ENCODE peak calls at places on chromosomes 5 and 9, in nine cellular contexts. L is mammary epithelial cell, D is fibroblast of lung, K is HCT116, O is MM.1S, C is IMR-90, Y is K562, R is H1, Q is PC-3. N is an unnamed sample.

GRCh38 chr5:71873202-71873601 is 154.1 kb downstream of the CARTPT start:
- DNase-seq in L (peak; percentile 57), D (no peak), K (no peak), O (no peak), C (no peak), Y (no peak), R (no peak), Q (no peak), N (no peak)

GRCh38 chr5:159669559-159669958 is 246.7 kb upstream of the ADRA1B start:
- DNase-seq in L (no peak), D (no peak), K (no peak), O (no peak), C (no peak), Y (no peak), R (no peak), Q (no peak), N (no peak)

GRCh38 chr9:95058795-95059386 is 258.6 kb downstream of the FANCC start:
- DNase-seq in L (no peak), D (peak; percentile 60), K (no peak), O (no peak), C (peak; percentile 70), Y (no peak), R (no peak), Q (no peak), N (no peak)

GRCh38 chr9:122016789-122017188 is 76.3 kb downstream of the TTLL11 start:
- DNase-seq in L (no peak), D (no peak), K (no peak), O (no peak), C (no peak), Y (no peak), R (no peak), Q (no peak), N (no peak)

GRCh38 chr5:39394946-39395345 is 29.8 kb downstream of the DAB2 start:
- DNase-seq in L (peak; percentile 92), D (peak; percentile 91), K (no peak), O (no peak), C (peak; percentile 86), Y (no peak), R (no peak), Q (peak; percentile 74), N (peak; percentile 70)

GRCh38 chr9:124800306-124801259 is 23.6 kb downstream of the OLFML2A start:
- DNase-seq in L (no peak), D (peak; percentile 59), K (no peak), O (no peak), C (peak; percentile 47), Y (no peak), R (no peak), Q (no peak), N (no peak)

GRCh38 chr5:68432682-68433081 is 217.1 kb downstream of the PIK3R1 start:
- DNase-seq in L (no peak), D (no peak), K (peak; percentile 68), O (no peak), C (no peak), Y (no peak), R (no peak), Q (peak; percentile 45), N (no peak)

GRCh38 chr9:3282365-3282764 is 243.4 kb downstream of the RFX3 start:
- DNase-seq in L (no peak), D (no peak), K (no peak), O (no peak), C (no peak), Y (no peak), R (no peak), Q (no peak), N (no peak)

GRCh38 chr5:18972244-18972643 is 1015.8 kb downstream of the CDH18 start:
- DNase-seq in L (no peak), D (no peak), K (no peak), O (no peak), C (no peak), Y (no peak), R (no peak), Q (no peak), N (no peak)

GRCh38 chr5:154945695-154946301 is 4.9 kb downstream of the MRPL22 start:
- DNase-seq in L (no peak), D (peak; percentile 11), K (no peak), O (no peak), C (peak; percentile 28), Y (no peak), R (no peak), Q (peak; percentile 39), N (no peak)

GRCh38 chr9:91786132-91786896 is 163.7 kb downstream of the ROR2 start:
- DNase-seq in L (no peak), D (no peak), K (no peak), O (no peak), C (no peak), Y (peak; percentile 63), R (no peak), Q (no peak), N (no peak)

GRCh38 chr5:14870347-14871083 is 1.1 kb downstream of the ANKH start:
- DNase-seq in L (no peak), D (no peak), K (no peak), O (peak; percentile 77), C (no peak), Y (no peak), R (no peak), Q (peak; percentile 19), N (peak; percentile 64)

GRCh38 chr5:14869286-14870164 is 2.1 kb downstream of the ANKH start:
- DNase-seq in L (no peak), D (peak; percentile 18), K (no peak), O (no peak), C (no peak), Y (no peak), R (no peak), Q (peak; percentile 40), N (peak; percentile 53)

GRCh38 chr5:14872070-14872989 is 752 bp upstream of the ANKH start:
- DNase-seq in L (no peak), D (peak; percentile 50), K (no peak), O (peak; percentile 71), C (peak; percentile 8), Y (peak; percentile 50), R (peak; percentile 68), Q (peak; percentile 34), N (peak; percentile 88)

GRCh38 chr5:14871573-14872069 is at the start of gene ANKH:
- DNase-seq in L (peak; percentile 78), D (peak; percentile 76), K (peak; percentile 16), O (peak; percentile 86), C (peak; percentile 69), Y (peak; percentile 89), R (peak; percentile 68), Q (peak; percentile 83), N (peak; percentile 98)

GRCh38 chr5:14871084-14871572 is 450 bp downstream of the ANKH start:
- DNase-seq in L (no peak), D (no peak), K (no peak), O (peak; percentile 36), C (no peak), Y (no peak), R (peak; percentile 57), Q (no peak), N (peak; percentile 67)
- H2AFZ ChIP-seq in L (peak overlapping the region; percentile 92), D (peak overlapping the region; percentile 62), K (no peak overlapping the region), O (peak overlapping the region; percentile 74), C (peak overlapping the region; percentile 91), Y (peak overlapping the region; percentile 68), R (peak overlapping the region; percentile 70), Q (peak overlapping the region; percentile 78), N (no peak overlapping the region)

DNA sequence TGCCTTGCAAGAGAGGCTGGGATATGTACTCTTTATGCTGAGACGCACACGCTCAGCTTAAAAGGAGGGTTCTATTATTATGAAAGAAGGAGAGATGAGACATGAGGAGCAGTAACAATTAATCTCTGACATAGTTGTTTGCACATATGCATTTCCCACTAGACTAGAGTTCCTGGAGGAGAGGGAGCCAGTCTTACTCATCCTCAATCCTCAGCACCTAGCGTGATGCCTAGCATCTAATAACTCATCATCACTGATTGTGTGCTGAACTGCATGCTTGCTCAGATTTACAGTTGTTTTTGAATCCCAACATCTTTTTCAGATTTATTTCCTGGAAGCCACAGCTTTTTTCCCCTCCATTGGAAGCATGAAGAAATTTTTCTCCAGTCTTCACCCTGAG is 35.5 kb downstream of the GCNT4 start:
- DNase-seq in L (no peak), D (no peak), K (no peak), O (no peak), C (no peak), Y (no peak), R (no peak), Q (no peak), N (no peak)
- TF ChIP-seq CTCF in L (no peak), D (no peak), K (no peak), O (no peak), C (no peak), Y (no peak), R (no peak), Q (no peak), N (no peak)

DNA sequence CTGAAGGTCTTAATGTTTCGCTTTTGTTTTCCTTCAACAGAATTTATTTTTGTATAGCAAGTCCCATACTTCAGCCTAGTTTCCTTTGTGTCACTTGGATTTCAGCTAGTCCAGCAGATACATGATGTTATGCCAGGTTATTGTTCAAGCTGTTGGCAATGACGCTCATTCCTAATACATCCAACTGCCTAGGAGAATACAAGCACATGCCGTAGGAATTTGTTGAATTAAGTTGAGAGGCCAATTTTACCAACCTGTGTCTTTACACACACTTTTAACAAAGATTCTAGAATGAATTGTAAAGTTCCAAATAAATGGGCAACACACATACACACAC is 501.0 kb downstream of the SPATA31D1 start:
- DNase-seq in L (peak; percentile 44), D (peak; percentile 61), K (no peak), O (no peak), C (peak; percentile 5), Y (no peak), R (no peak), Q (no peak), N (no peak)
- H3K4me3 ChIP-seq in L (no peak overlapping the region), D (no peak overlapping the region), K (no peak overlapping the region), O (no peak overlapping the region), C (no peak overlapping the region), Y (no peak overlapping the region), R (no peak overlapping the region), Q (no peak overlapping the region), N (peak overlapping the region; percentile 12)

GRCh38 chr9:129495422-129496186 is 125.3 kb downstream of the C9orf50 start:
- DNase-seq in L (peak; percentile 63), D (peak; percentile 86), K (peak; percentile 82), O (peak; percentile 78), C (peak; percentile 84), Y (peak; percentile 98), R (peak; percentile 99), Q (peak; percentile 75), N (peak; percentile 99)
- H2AFZ ChIP-seq in L (peak overlapping the region; percentile 83), D (no peak overlapping the region), K (no peak overlapping the region), O (peak overlapping the region; percentile 82), C (peak overlapping the region; percentile 91), Y (peak overlapping the region; percentile 61), R (no peak overlapping the region), Q (peak overlapping the region; percentile 57), N (peak overlapping the region; percentile 42)